ENCODE peak calls at places on chromosomes 5 and 9, in eight cellular contexts. O is PC-3, M is neural progenitor cell, I is GM23248, P is OCI-LY7, A is SK-N-SH, R is hepatocyte, H is MM.1S. F is an unnamed sample.

GRCh38 chr5:106174903-106175302 is 1495.8 kb downstream of the EFNA5 start:
- DNase-seq in R (no peak), I (no peak), A (no peak), O (no peak), P (no peak), M (no peak), H (no peak), F (no peak)

GRCh38 chr9:83281306-83282255 is 218.6 kb upstream of the RASEF start:
- DNase-seq in I (peak; percentile 73), M (no peak), H (no peak), A (peak; percentile 43), O (peak; percentile 65), P (no peak), R (peak; percentile 23), F (no peak)

GRCh38 chr5:160438316-160439204 is 16.9 kb downstream of the PTTG1 start:
- DNase-seq in P (peak; percentile 79), H (peak; percentile 80), A (peak; percentile 63), R (peak; percentile 75), O (peak; percentile 73), M (peak; percentile 72), I (peak; percentile 76), F (peak; percentile 88)

GRCh38 chr9:91681461-91682305 is 258.1 kb upstream of the NFIL3 start:
- DNase-seq in H (peak; percentile 83), R (peak; percentile 87), O (peak; percentile 71), A (peak; percentile 92), M (peak; percentile 91), I (peak; percentile 93), P (peak; percentile 54), F (peak; percentile 89)

GRCh38 chr5:124301850-124302249 is 444.6 kb downstream of the ZNF608 start:
- DNase-seq in R (peak; percentile 21), P (no peak), H (no peak), I (peak; percentile 56), M (peak; percentile 14), A (no peak), O (no peak), F (no peak)

GRCh38 chr5:102628449-102629175 is 126.5 kb upstream of the PAM start:
- DNase-seq in I (peak; percentile 88), A (no peak), H (no peak), O (peak; percentile 99), R (peak; percentile 21), M (no peak), P (no peak), F (no peak)

GRCh38 chr5:114148253-114148652 is 213.6 kb upstream of the KCNN2 start:
- DNase-seq in H (no peak), A (no peak), P (no peak), R (peak; percentile 29), M (no peak), O (no peak), I (no peak), F (no peak)

GRCh38 chr9:34496149-34496712 is 26.6 kb downstream of the ENHO start:
- DNase-seq in H (no peak), R (no peak), O (peak; percentile 22), P (no peak), A (no peak), M (no peak), I (peak; percentile 10), F (no peak)

GRCh38 chr9:136686794-136687711 is at the start of gene AGPAT2:
- DNase-seq in H (no peak), P (peak; percentile 72), I (peak; percentile 73), M (peak; percentile 68), A (peak; percentile 98), R (peak; percentile 93), O (peak; percentile 58), F (peak; percentile 57)

GRCh38 chr9:116055536-116055935 is 98.1 kb upstream of the PAPPA start:
- DNase-seq in M (no peak), P (no peak), O (no peak), R (no peak), A (no peak), I (peak; percentile 16), H (no peak), F (no peak)

GRCh38 chr9:136011703-136012496 is 50.7 kb upstream of the UBAC1 start:
- DNase-seq in A (peak; percentile 94), R (peak; percentile 86), H (no peak), O (no peak), I (peak; percentile 37), M (no peak), P (peak; percentile 18), F (no peak)

GRCh38 chr5:39216621-39217020 is 2.7 kb downstream of the FYB1 start:
- DNase-seq in P (no peak), O (peak; percentile 52), H (no peak), I (no peak), M (no peak), R (no peak), A (no peak), F (no peak)

GRCh38 chr5:173643964-173644363 is 27.5 kb upstream of the BOD1 start:
- DNase-seq in P (peak; percentile 86), R (no peak), M (peak; percentile 81), O (no peak), H (no peak), I (no peak), A (peak; percentile 87), F (peak; percentile 90)

GRCh38 chr5:73115399-73116051 is 4.8 kb upstream of the TMEM171 start:
- DNase-seq in O (peak; percentile 74), A (no peak), I (peak; percentile 92), H (no peak), M (no peak), P (no peak), R (peak; percentile 42), F (no peak)

GRCh38 chr9:903886-904285 is 62.4 kb downstream of the DMRT1 start:
- DNase-seq in A (no peak), P (no peak), O (no peak), H (no peak), R (no peak), I (no peak), M (no peak), F (no peak)

GRCh38 chr9:121989010-121989409 is 104.1 kb downstream of the TTLL11 start:
- DNase-seq in I (no peak), H (no peak), O (peak; percentile 33), A (no peak), M (peak; percentile 70), R (peak; percentile 64), P (no peak), F (peak; percentile 83)

GRCh38 chr9:15243086-15243485 is 63.9 kb downstream of the TTC39B start:
- DNase-seq in I (peak; percentile 70), A (no peak), H (no peak), O (no peak), M (no peak), R (no peak), P (no peak), F (no peak)

GRCh38 chr9:75054373-75055001 is 26.4 kb upstream of the CARNMT1 start:
- DNase-seq in A (no peak), O (no peak), M (no peak), I (peak; percentile 35), H (no peak), R (no peak), P (no peak), F (no peak)

GRCh38 chr9:17578911-17579793 is at the start of gene SH3GL2:
- DNase-seq in I (peak; percentile 39), O (peak; percentile 61), A (peak; percentile 70), M (peak; percentile 80), R (peak; percentile 78), P (no peak), H (peak; percentile 74), F (peak; percentile 97)

GRCh38 chr5:104659497-104659896 is 1096.9 kb upstream of the NUDT12 start:
- DNase-seq in H (no peak), P (no peak), I (no peak), A (peak; percentile 6), O (no peak), R (no peak), M (no peak), F (no peak)

GRCh38 chr5:104661256-104661655 is 1098.7 kb upstream of the NUDT12 start:
- DNase-seq in A (no peak), R (no peak), P (no peak), M (no peak), I (no peak), O (no peak), H (no peak), F (no peak)
- TF ChIP-seq EZH2phosphoT487 in A (no peak), R (no peak), P (no peak), M (no peak), I (no peak), O (no peak), H (no peak), F (no peak)

DNA sequence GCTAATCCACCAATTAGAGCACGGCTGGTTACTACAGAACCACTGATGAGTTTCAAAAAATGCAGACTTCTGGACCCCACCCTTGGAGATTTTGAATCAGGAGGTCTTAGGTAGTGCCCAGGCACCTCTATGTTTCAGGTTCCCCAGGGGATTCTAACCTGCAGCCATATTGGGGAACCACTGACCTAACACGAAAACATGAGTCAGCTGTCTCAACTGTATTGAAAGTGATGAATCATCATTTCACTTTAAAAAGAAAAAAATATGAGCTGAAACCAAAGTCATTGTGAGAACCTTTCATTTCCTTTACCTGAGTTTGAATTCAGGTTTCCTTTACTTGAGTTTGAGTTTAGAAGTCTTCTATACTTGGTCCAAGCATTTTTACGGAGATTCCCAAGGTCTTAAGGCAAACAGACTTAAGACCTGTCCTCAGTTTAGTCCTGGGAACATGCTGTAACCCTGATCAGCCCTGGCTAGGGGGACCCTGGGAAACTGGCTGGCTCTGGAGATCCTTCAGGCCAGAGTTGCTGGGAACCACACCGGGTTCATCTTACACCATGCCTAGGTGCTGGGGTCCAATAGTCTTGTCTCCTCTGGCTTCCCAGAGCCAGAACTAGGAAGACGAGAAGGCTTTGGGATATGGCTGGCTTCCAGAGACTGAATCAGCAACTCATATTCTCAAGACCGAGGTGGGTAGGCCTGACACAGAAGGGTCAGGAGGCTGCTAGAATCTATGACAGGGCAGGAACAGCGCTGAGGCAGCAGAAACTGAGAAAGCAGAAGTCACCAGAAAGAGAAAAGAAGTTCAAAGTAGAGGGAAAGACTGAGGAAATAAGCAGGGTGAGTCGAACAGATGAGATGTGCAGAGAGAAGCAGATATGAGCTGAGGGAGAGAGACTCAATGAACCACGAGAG is 16.5 kb upstream of the PDCD1LG2 start:
- DNase-seq in P (peak; percentile 24), O (peak; percentile 83), A (no peak), R (no peak), M (no peak), I (peak; percentile 92), H (peak; percentile 89), F (no peak)
- H3K4me3 ChIP-seq in P (no peak overlapping the region), O (peak overlapping the region; percentile 12), A (no peak overlapping the region), R (no peak overlapping the region), M (no peak overlapping the region), I (peak overlapping the region; percentile 40), H (peak overlapping the region; percentile 22), F (no peak overlapping the region)

DNA sequence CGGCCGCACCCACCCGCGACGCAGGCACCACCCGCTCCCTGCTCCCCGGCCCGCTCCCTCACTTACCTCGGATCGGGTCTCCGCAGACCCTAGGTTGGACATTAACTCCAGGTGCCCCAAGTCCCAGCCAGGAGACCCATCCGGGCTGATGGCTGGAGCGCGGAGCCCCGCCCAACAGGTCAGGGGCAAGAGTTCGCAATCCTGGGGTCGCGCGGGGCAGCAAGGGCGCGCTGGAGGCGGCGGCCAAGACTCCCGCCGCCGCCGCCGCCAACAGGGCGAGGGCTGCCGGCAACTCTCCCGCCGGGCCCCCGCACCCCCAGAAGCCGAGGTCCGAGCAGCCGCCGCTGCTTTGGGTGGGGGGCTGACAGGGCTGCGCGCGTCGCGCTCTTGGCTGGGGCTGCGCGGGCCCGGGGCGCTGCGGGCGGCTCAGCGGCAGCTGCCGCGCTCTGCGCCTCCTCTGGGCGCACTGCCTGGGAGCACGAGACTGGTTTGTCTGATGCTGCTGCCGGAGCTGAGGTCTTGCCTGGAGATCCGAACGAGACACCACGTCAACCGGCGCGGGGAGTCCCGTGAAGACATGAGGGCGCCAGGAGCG is 303 bp downstream of the GDNF start:
- DNase-seq in H (peak; percentile 79), I (peak; percentile 88), O (peak; percentile 51), R (peak; percentile 79), P (no peak), M (peak; percentile 73), A (peak; percentile 70), F (peak; percentile 64)
- TF ChIP-seq EZH2phosphoT487 in H (no peak), I (no peak), O (peak; percentile 54), R (no peak), P (no peak), M (peak; percentile 81), A (no peak), F (peak; percentile 83)

GRCh38 chr5:9543266-9543925 is 2.5 kb downstream of the SEMA5A start:
- DNase-seq in M (no peak), A (no peak), R (no peak), H (no peak), O (no peak), I (peak; percentile 57), P (no peak), F (no peak)
- H3K4me3 ChIP-seq in M (peak overlapping the region; percentile 90), A (peak overlapping the region; percentile 66), R (peak overlapping the region; percentile 95), H (peak overlapping the region; percentile 78), O (peak overlapping the region; percentile 76), I (peak overlapping the region; percentile 84), P (no peak overlapping the region), F (no peak overlapping the region)

F was measured in GM23338.